ENCODE peak calls at places on chromosomes 4 and X, in four cellular contexts. Q is testis, K is mammary epithelial cell, B is hepatocyte. G is an unnamed sample.
A peak's percentile ranks its signal among the peaks of the same experiment; 100 is the strongest.

GRCh38 chr4:22552802-22553201 is 36.9 kb upstream of the ADGRA3 start:
- DNase-seq in Q (no peak), K (peak; percentile 1), B (no peak), G (no peak)

GRCh38 chr4:185911556-185912064 is 99.6 kb upstream of the SORBS2 start:
- DNase-seq in Q (no peak), K (peak; percentile 9), B (no peak), G (no peak)

GRCh38 chr4:38202223-38202622 is 242.0 kb downstream of the PTTG2 start:
- DNase-seq in Q (no peak), K (no peak), B (no peak), G (no peak)

GRCh38 chrX:119062750-119063374 is 9.9 kb upstream of the CT47C1 start:
- DNase-seq in Q (no peak), K (no peak), B (no peak), G (no peak)

GRCh38 chr4:142467086-142467485 is 379.0 kb downstream of the INPP4B start:
- DNase-seq in Q (no peak), K (no peak), B (no peak), G (no peak)

GRCh38 chr4:138405439-138405838 is 163.3 kb upstream of the SLC7A11 start:
- DNase-seq in Q (no peak), K (peak; percentile 63), B (peak; percentile 17), G (no peak)

GRCh38 chr4:26075588-26075987 is 161.6 kb downstream of the SMIM20 start:
- DNase-seq in Q (no peak), K (peak; percentile 36), B (no peak), G (no peak)

GRCh38 chrX:48971325-48972213 is at the start of gene KCND1:
- DNase-seq in Q (peak; percentile 16), K (no peak), B (peak; percentile 38), G (no peak)

GRCh38 chr4:85058551-85058950 is 92.1 kb upstream of the WDFY3 start:
- DNase-seq in Q (no peak), K (no peak), B (no peak), G (no peak)

GRCh38 chr4:113398441-113399143 is 349.1 kb downstream of the ANK2 start:
- DNase-seq in Q (no peak), K (peak; percentile 47), B (no peak), G (no peak)

GRCh38 chr4:2939383-2940243 is 23.6 kb downstream of the NOP14 start:
- DNase-seq in Q (peak; percentile 13), K (no peak), B (no peak), G (no peak)

GRCh38 chr4:123785515-123785914 is 388.9 kb downstream of the SPRY1 start:
- DNase-seq in Q (peak; percentile 46), K (peak; percentile 85), B (no peak), G (no peak)

DNA sequence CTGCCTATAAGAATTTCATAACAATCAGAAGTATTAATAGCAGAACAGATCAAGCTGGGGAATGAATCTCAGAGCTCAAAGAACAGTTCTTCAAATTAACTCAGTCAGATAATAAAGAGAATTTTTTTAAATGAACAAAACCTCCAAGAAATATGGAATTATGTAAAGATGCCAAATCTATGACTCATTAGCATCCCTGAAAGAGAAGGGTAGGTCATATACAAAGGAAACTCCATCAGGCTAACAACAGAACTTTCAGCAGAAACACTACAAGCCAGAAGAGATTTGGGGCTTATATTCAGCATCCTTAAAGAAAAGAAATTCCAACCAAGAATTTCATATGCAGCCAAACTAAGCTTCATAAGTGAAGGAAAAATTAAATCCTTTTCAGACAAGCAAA is 28.6 kb downstream of the CBR4 start:
- DNase-seq in Q (no peak), K (peak; percentile 18), B (no peak), G (no peak)
- H3K9me3 ChIP-seq in Q (no peaks in the 10 kb centered on the region), K (no peaks in the 10 kb centered on the region), B (peaks cover 21% of the 10 kb centered on the region), G (peaks cover 10% of the 10 kb centered on the region)

DNA sequence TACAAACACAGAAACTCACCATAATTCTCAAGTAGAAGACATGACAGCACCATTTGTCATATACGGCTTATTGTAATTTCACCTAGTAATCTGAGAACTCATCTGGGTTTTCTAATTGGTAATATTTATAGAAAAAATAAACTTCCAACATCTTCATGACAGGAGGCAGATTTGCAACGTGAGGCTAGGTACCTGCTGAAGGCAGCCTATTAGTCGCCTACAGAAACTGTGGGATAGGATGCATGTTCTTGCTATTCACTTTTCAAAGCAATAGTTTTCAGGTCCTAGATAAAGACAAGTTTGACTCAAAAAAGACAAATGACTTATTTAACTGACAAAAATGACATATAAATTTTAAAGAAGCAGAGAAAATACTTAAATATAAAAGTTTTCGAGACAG is 2.9 kb downstream of the ZNF732 start:
- DNase-seq in Q (no peak), K (no peak), B (no peak), G (no peak)
- H3K9me3 ChIP-seq in Q (no peaks in the 10 kb centered on the region), K (peaks cover 12% of the 10 kb centered on the region), B (no peaks in the 10 kb centered on the region), G (no peaks in the 10 kb centered on the region)

GRCh38 chr4:161252520-161253141 is 911.2 kb downstream of the FSTL5 start:
- DNase-seq in Q (no peak), K (peak; percentile 29), B (peak; percentile 21), G (no peak)
- H3K9me3 ChIP-seq in Q (no peaks in the 10 kb centered on the region), K (peaks cover 2% of the 10 kb centered on the region), B (no peaks in the 10 kb centered on the region), G (no peaks in the 10 kb centered on the region)

GRCh38 chrX:57266871-57267270 is 19.6 kb upstream of the FAAH2 start:
- DNase-seq in Q (no peak), K (no peak), B (no peak), G (no peak)
- H3K9me3 ChIP-seq in Q (no peaks in the 10 kb centered on the region), K (peaks cover 4% of the 10 kb centered on the region), B (peaks cover 6% of the 10 kb centered on the region), G (no peaks in the 10 kb centered on the region)

DNA sequence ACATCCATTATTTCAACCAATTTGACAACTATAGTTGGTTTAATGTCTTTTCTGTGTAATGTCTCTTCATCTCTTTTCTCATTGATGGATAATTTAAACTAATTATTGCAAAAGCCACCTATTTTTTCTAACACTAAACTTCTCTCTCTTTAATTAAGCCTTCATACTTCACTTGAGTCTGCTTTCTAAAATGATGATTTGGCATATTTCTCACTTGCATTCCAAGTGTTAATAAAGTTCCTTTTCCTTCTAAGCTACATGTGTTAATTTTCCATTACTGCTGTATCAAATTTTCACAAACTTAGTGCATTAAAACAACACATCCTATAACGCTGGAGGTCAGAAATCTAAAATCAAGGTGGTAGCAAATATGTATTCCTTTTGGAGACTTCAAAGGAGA is 1743.8 kb upstream of the PCDH7 start:
- DNase-seq in Q (no peak), K (no peak), B (no peak), G (no peak)
- H3K9me3 ChIP-seq in Q (no peaks in the 10 kb centered on the region), K (no peaks in the 10 kb centered on the region), B (no peaks in the 10 kb centered on the region), G (peaks cover 3% of the 10 kb centered on the region)

G was measured in T-helper 17 cell.